ENCODE peak calls at places on chromosomes 6 and 20, in six cellular contexts. Y is naive thymus-derived CD4-positive, alpha-beta T cell; M is non-pigmented ciliary epithelial cell; A is activated CD4-positive, alpha-beta T cell treated with anti-CD3 and anti-CD28 coated beads, Interleukin-2, amount 10 ng/mL, durations not matched to agents 7 days and 5 days; D is HepG2; K is GM12865. E is an unnamed sample.
A peak's percentile ranks its signal among the peaks of the same experiment; 100 is the strongest.

GRCh38 chr6:109300874-109301273 is 81.4 kb downstream of the CD164 start:
- DNase-seq in Y (no peak), M (no peak), A (no peak), D (no peak), K (no peak), E (no peak)

GRCh38 chr20:52060794-52061714 is 130.5 kb downstream of the ZFP64 start:
- DNase-seq in Y (no peak), M (no peak), A (no peak), D (peak; percentile 71), K (no peak), E (no peak)

GRCh38 chr20:8842525-8842924 is 226.4 kb upstream of the PLCB4 start:
- DNase-seq in Y (no peak), M (no peak), A (no peak), D (no peak), K (no peak), E (no peak)

GRCh38 chr20:63273635-63274380 is 1.2 kb downstream of the ARFGAP1 start:
- DNase-seq in Y (no peak), M (peak; percentile 80), A (no peak), D (peak; percentile 82), K (no peak), E (no peak)

GRCh38 chr20:61582196-61582923 is 330.3 kb downstream of the CDH4 start:
- DNase-seq in Y (no peak), M (no peak), A (no peak), D (no peak), K (no peak), E (no peak)

GRCh38 chr6:66556936-66557335 is 849.9 kb upstream of the EYS start:
- DNase-seq in Y (no peak), M (no peak), A (no peak), D (no peak), K (no peak), E (no peak)

GRCh38 chr6:36867471-36868224 is 7.0 kb downstream of the PPIL1 start:
- DNase-seq in Y (no peak), M (no peak), A (no peak), D (no peak), K (no peak), E (no peak)

GRCh38 chr6:13014551-13015378 is 298.2 kb downstream of the PHACTR1 start:
- DNase-seq in Y (no peak), M (no peak), A (no peak), D (no peak), K (no peak), E (no peak)

GRCh38 chr6:18115356-18115755 is 7.1 kb downstream of the NHLRC1 start:
- DNase-seq in Y (no peak), M (no peak), A (peak; percentile 31), D (no peak), K (no peak), E (no peak)

GRCh38 chr6:33962186-33962585 is 158.4 kb upstream of the MLN start:
- DNase-seq in Y (no peak), M (no peak), A (no peak), D (no peak), K (no peak), E (no peak)

GRCh38 chr6:52839124-52840055 is 1.2 kb downstream of the GSTA5 start:
- DNase-seq in Y (peak; percentile 38), M (no peak), A (peak; percentile 59), D (peak; percentile 79), K (peak; percentile 46), E (peak; percentile 35)

GRCh38 chr20:58039569-58040092 is 188.8 kb downstream of the ANKRD60 start:
- DNase-seq in Y (no peak), M (no peak), A (no peak), D (no peak), K (no peak), E (no peak)

GRCh38 chr20:9532069-9532809 is 17.8 kb downstream of the LAMP5 start:
- DNase-seq in Y (no peak), M (no peak), A (no peak), D (no peak), K (no peak), E (no peak)

GRCh38 chr20:37538003-37538402 is 10.3 kb upstream of the BLCAP start:
- DNase-seq in Y (no peak), M (no peak), A (no peak), D (peak; percentile 48), K (no peak), E (no peak)

GRCh38 chr20:3843490-3843889 is 3.1 kb upstream of the MAVS start:
- DNase-seq in Y (no peak), M (no peak), A (no peak), D (peak; percentile 69), K (no peak), E (no peak)

GRCh38 chr6:69816569-69816968 is 19.8 kb upstream of the LMBRD1 start:
- DNase-seq in Y (peak; percentile 23), M (no peak), A (peak; percentile 23), D (no peak), K (peak; percentile 56), E (no peak)

GRCh38 chr20:1467355-1468116 is 887 bp upstream of the NSFL1C start:
- DNase-seq in Y (no peak), M (no peak), A (no peak), D (peak; percentile 68), K (no peak), E (no peak)

GRCh38 chr6:136351518-136352106 is 62.0 kb upstream of the BCLAF1 start:
- DNase-seq in Y (no peak), M (no peak), A (no peak), D (no peak), K (no peak), E (no peak)

GRCh38 chr20:24465730-24466129 is 3.7 kb upstream of the SYNDIG1 start:
- DNase-seq in Y (no peak), M (no peak), A (no peak), D (no peak), K (no peak), E (no peak)

GRCh38 chr6:97963148-97963680 is 680.2 kb upstream of the MMS22L start:
- DNase-seq in Y (no peak), M (peak; percentile 24), A (no peak), D (no peak), K (no peak), E (no peak)

GRCh38 chr6:128305228-128305627 is 215.2 kb downstream of the PTPRK start:
- DNase-seq in Y (no peak), M (no peak), A (no peak), D (no peak), K (no peak), E (no peak)

GRCh38 chr20:22315771-22316170 is 268.6 kb downstream of the FOXA2 start:
- DNase-seq in Y (no peak), M (no peak), A (no peak), D (no peak), K (peak; percentile 2), E (no peak)

GRCh38 chr20:29452186-29452585 is 1805.3 kb upstream of the DEFB115 start:
- DNase-seq in Y (no peak), M (no peak), A (no peak), D (no peak), K (no peak), E (no peak)

GRCh38 chr20:47768016-47768953 is 17.0 kb downstream of the SULF2 start:
- DNase-seq in Y (no peak), M (no peak), A (no peak), D (no peak), K (peak; percentile 9), E (no peak)

GRCh38 chr20:44702776-44703175 is 12.4 kb upstream of the CCN5 start:
- DNase-seq in Y (no peak), M (no peak), A (no peak), D (no peak), K (peak; percentile 68), E (no peak)

GRCh38 chr20:38307371-38308046 is 3.6 kb downstream of the BPI start:
- DNase-seq in Y (no peak), M (peak; percentile 66), A (no peak), D (no peak), K (no peak), E (no peak)

GRCh38 chr20:33945391-33946079 is 48.2 kb upstream of the RALY start:
- DNase-seq in Y (no peak), M (peak; percentile 51), A (no peak), D (peak; percentile 55), K (no peak), E (no peak)

GRCh38 chr6:80357674-80358073 is 251.2 kb downstream of the BCKDHB start:
- DNase-seq in Y (no peak), M (no peak), A (no peak), D (no peak), K (no peak), E (no peak)

GRCh38 chr6:42460892-42461291 is 9.2 kb upstream of the TRERF1 start:
- DNase-seq in Y (no peak), M (no peak), A (no peak), D (no peak), K (no peak), E (no peak)